ENCODE peak calls at places on chromosome 9, in seven cellular contexts. M, V, K, W, F, O and G are unnamed samples.
A peak's percentile ranks its signal among the peaks of the same experiment; 100 is the strongest.

GRCh38 chr9:113808391-113809191 is 67.5 kb upstream of the ZNF618 start:
- DNase-seq in W (no peak), K (no peak), F (peak; percentile 41), M (no peak), O (peak; percentile 81), V (no peak), G (no peak)

GRCh38 chr9:74304598-74304997 is 192.5 kb upstream of the RORB start:
- DNase-seq in F (no peak), V (no peak), W (no peak), K (no peak), O (no peak), M (no peak), G (no peak)

GRCh38 chr9:123615381-123615780 is 259.4 kb downstream of the CRB2 start:
- DNase-seq in W (no peak), O (no peak), M (peak; percentile 14), F (no peak), K (no peak), V (no peak), G (no peak)

GRCh38 chr9:97628668-97629067 is 4.5 kb downstream of the TSTD2 start:
- DNase-seq in V (no peak), K (no peak), F (no peak), O (no peak), W (no peak), M (no peak), G (no peak)

GRCh38 chr9:18142964-18143363 is 331.0 kb upstream of the ADAMTSL1 start:
- DNase-seq in F (no peak), O (peak; percentile 3), K (no peak), W (no peak), V (no peak), M (no peak), G (no peak)

GRCh38 chr9:138015021-138015829 is 137.6 kb downstream of the CACNA1B start:
- DNase-seq in F (no peak), W (no peak), K (no peak), V (no peak), M (no peak), O (no peak), G (no peak)

GRCh38 chr9:127885508-127886281 is 8.2 kb upstream of the AK1 start:
- DNase-seq in F (no peak), K (no peak), V (no peak), M (no peak), W (no peak), O (no peak), G (no peak)

GRCh38 chr9:85723220-85723619 is 18.5 kb downstream of the AGTPBP1 start:
- DNase-seq in O (no peak), K (peak; percentile 77), F (no peak), V (peak; percentile 78), W (no peak), M (no peak), G (peak; percentile 65)

GRCh38 chr9:91126761-91127420 is 234.8 kb downstream of the AUH start:
- DNase-seq in V (no peak), W (no peak), K (no peak), O (peak; percentile 76), F (no peak), M (no peak), G (no peak)

GRCh38 chr9:135338546-135338945 is 141.0 kb upstream of the PPP1R26 start:
- DNase-seq in W (no peak), K (peak; percentile 13), O (no peak), V (no peak), F (no peak), M (no peak), G (no peak)

GRCh38 chr9:112570731-112571167 is 84.1 kb downstream of the KIAA1958 start:
- DNase-seq in W (no peak), K (no peak), V (no peak), O (no peak), M (no peak), F (no peak), G (no peak)

GRCh38 chr9:89606567-89607311 is 1.9 kb downstream of the GADD45G start:
- DNase-seq in V (no peak), O (peak; percentile 21), K (no peak), W (no peak), F (no peak), M (no peak), G (peak; percentile 69)